ENCODE peak calls at places on chromosomes 3 and 15, in five cellular contexts. B, D, T, S and F are unnamed samples. For H3K4me1, the result is how much of the 10 kb centered on the place peaks cover.

GRCh38 chr3:78887029-78887428 is 880.8 kb downstream of the ROBO1 start:
- DNase-seq in B (no peak), D (no peak), T (no peak), S (peak), F (no peak)

GRCh38 chr15:77066961-77067690 is 3.8 kb downstream of the TSPAN3 start:
- DNase-seq in B (no peak), D (no peak), T (no peak), S (no peak), F (no peak)

GRCh38 chr3:4571690-4572334 is 78.7 kb downstream of the ITPR1 start:
- DNase-seq in B (no peak), D (no peak), T (no peak), S (no peak), F (no peak)

GRCh38 chr15:79248183-79248582 is 34.3 kb upstream of the ANKRD34C start:
- DNase-seq in B (no peak), D (no peak), T (no peak), S (no peak), F (no peak)

GRCh38 chr3:100053929-100054620 is 60.2 kb downstream of the FILIP1L start:
- DNase-seq in B (no peak), D (no peak), T (peak), S (no peak), F (no peak)

GRCh38 chr3:151864423-151865101 is 8.9 kb upstream of the SUCNR1 start:
- DNase-seq in B (no peak), D (no peak), T (no peak), S (peak), F (no peak)

GRCh38 chr3:169394316-169394715 is 269.2 kb downstream of the MECOM start:
- DNase-seq in B (no peak), D (no peak), T (no peak), S (no peak), F (no peak)

GRCh38 chr3:195543642-195544536 is 764 bp upstream of the PPP1R2 start:
- DNase-seq in B (no peak), D (no peak), T (no peak), S (no peak), F (no peak)

GRCh38 chr15:78950906-78951840 is 6.3 kb upstream of the CTSH start:
- DNase-seq in B (no peak), D (no peak), T (no peak), S (peak), F (peak)

GRCh38 chr15:57504599-57504940 is 87.1 kb upstream of the MYZAP start:
- DNase-seq in B (no peak), D (no peak), T (no peak), S (no peak), F (no peak)

GRCh38 chr3:9270704-9271103 is 21.3 kb upstream of the SRGAP3 start:
- DNase-seq in B (no peak), D (no peak), T (no peak), S (no peak), F (no peak)

GRCh38 chr3:150743508-150743907 is 19.5 kb downstream of the SIAH2 start:
- DNase-seq in B (no peak), D (no peak), T (no peak), S (no peak), F (no peak)

GRCh38 chr3:72316501-72317279 is 531.6 kb downstream of the SHQ1 start:
- DNase-seq in B (no peak), D (no peak), T (no peak), S (no peak), F (no peak)

GRCh38 chr3:37810788-37811187 is 50.9 kb upstream of the CTDSPL start:
- DNase-seq in B (no peak), D (no peak), T (no peak), S (no peak), F (no peak)

GRCh38 chr15:71844916-71845315 is 34.6 kb downstream of the NR2E3 start:
- DNase-seq in B (no peak), D (no peak), T (no peak), S (no peak), F (no peak)

GRCh38 chr15:35547775-35548364 is 1.9 kb upstream of the DPH6 start:
- DNase-seq in B (no peak), D (peak), T (no peak), S (no peak), F (no peak)

GRCh38 chr3:196694202-196694638 is 17.8 kb downstream of the CEP19 start:
- DNase-seq in B (no peak), D (no peak), T (no peak), S (peak), F (peak)

GRCh38 chr3:102460579-102460978 is 25.8 kb downstream of the ZPLD1 start:
- DNase-seq in B (no peak), D (no peak), T (no peak), S (no peak), F (no peak)

GRCh38 chr3:108970561-108970960 is 16.9 kb upstream of the GUCA1C start:
- DNase-seq in B (no peak), D (no peak), T (no peak), S (no peak), F (no peak)

GRCh38 chr3:190366145-190366544 is 21.8 kb upstream of the CLDN16 start:
- DNase-seq in B (no peak), D (no peak), T (no peak), S (no peak), F (no peak)

GRCh38 chr3:162295323-162295983 is 798.8 kb downstream of the OTOL1 start:
- DNase-seq in B (no peak), D (peak), T (no peak), S (peak), F (no peak)

GRCh38 chr3:86787091-86787490 is 203.9 kb downstream of the VGLL3 start:
- DNase-seq in B (no peak), D (no peak), T (no peak), S (peak), F (no peak)

GRCh38 chr3:31054032-31054431 is 159.6 kb upstream of the GADL1 start:
- DNase-seq in B (no peak), D (no peak), T (no peak), S (no peak), F (no peak)

GRCh38 chr15:60315878-60316277 is 81.9 kb downstream of the ANXA2 start:
- DNase-seq in B (no peak), D (no peak), T (no peak), S (no peak), F (no peak)

GRCh38 chr3:47949979-47950378 is 66.2 kb downstream of the MAP4 start:
- DNase-seq in B (no peak), D (no peak), T (no peak), S (no peak), F (no peak)

GRCh38 chr3:56775931-56776461 is 25.8 kb downstream of the ARHGEF3 start:
- DNase-seq in B (no peak), D (no peak), T (no peak), S (peak), F (no peak)

GRCh38 chr3:113241292-113242033 is 30.1 kb downstream of the BOC start:
- DNase-seq in B (no peak), D (peak), T (no peak), S (no peak), F (no peak)

DNA sequence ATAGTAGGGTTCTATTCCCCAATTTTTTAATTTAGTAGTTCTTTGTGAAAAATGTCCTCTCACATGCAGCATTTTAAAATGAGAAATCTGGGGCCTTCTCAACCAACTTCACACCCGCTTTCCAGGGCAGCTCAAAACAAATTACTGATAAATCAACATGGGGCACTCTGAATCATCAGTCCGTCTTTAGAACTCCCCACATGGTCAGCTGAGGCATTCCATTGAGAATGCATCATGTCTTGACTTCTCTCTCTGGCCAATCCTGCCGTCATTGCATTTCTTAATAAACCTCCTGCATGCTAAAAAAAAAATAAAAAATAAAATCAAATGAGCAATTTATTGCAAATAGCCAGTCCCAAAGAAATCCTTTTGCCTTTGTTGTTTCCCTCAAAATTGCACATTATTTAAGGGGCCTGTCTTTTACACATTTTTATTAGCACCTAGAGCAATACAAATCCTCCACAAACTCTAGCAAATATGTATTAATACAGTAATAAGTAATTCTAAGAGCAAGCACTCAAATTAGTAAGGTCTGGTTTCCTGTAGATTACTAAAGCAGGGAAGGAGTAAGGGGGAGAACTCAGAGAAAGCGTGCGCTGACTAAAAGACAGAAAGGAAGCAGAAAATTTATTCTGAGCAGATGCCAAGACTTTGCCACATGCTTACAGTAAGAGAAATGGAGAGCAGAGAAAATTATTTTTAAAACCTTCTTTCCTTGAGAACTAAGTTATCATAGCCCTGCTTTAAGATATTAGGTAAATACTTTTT is 175.7 kb downstream of the TNIK start:
- DNase-seq in B (no peak), D (no peak), T (no peak), S (peak), F (no peak)
- H3K4me1 ChIP-seq in B (under half), D (under half), T (under half), S (under half), F (under half)

GRCh38 chr3:39383913-39384664 is 919 bp downstream of the SLC25A38 start:
- DNase-seq in B (peak), D (peak), T (peak), S (peak), F (peak)

GRCh38 chr3:39384665-39385000 is 1.5 kb downstream of the SLC25A38 start:
- DNase-seq in B (no peak), D (no peak), T (no peak), S (no peak), F (no peak)

GRCh38 chr3:39385456-39386098 is 2.4 kb downstream of the SLC25A38 start:
- DNase-seq in B (no peak), D (no peak), T (no peak), S (no peak), F (peak)

GRCh38 chr3:39387411-39387975 is 4.3 kb downstream of the SLC25A38 start:
- DNase-seq in B (no peak), D (no peak), T (no peak), S (no peak), F (no peak)

GRCh38 chr3:39386331-39386730 is 3.2 kb downstream of the SLC25A38 start:
- DNase-seq in B (no peak), D (no peak), T (no peak), S (no peak), F (no peak)
- H3K4me1 ChIP-seq in B (under half), D (under half), T (under half), S (under half), F (half or more)

DNA sequence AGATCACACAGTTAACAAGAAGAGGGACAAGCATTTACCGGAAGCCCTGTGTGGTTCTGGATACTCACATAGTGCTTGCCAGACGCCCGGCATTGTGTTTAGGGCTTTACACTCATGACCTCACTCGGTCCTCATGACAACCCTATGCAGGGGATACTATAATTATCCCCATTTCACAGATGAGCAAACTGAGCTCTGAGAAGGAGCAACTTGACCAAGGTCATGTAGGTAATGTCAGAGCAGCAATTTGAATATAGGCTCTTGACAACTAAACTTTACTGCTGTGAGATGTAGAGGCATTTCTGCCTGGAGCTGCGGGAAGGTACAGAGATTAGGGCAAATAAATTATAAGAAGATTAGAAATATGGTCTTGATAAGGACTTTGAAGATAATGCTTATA is 70.0 kb downstream of the SAMMSON start:
- DNase-seq in B (no peak), D (no peak), T (no peak), S (no peak), F (no peak)
- H3K4me1 ChIP-seq in B (under half), D (under half), T (under half), S (under half), F (under half)

GRCh38 chr3:15342252-15342651 is 9.9 kb upstream of the SH3BP5 start:
- DNase-seq in B (no peak), D (no peak), T (no peak), S (no peak), F (no peak)

GRCh38 chr3:15339786-15340215 is 7.4 kb upstream of the SH3BP5 start:
- DNase-seq in B (no peak), D (no peak), T (no peak), S (peak), F (no peak)

GRCh38 chr3:15339001-15339400 is 6.6 kb upstream of the SH3BP5 start:
- DNase-seq in B (no peak), D (no peak), T (no peak), S (no peak), F (no peak)

GRCh38 chr3:15342945-15343344 is 10.6 kb upstream of the SH3BP5 start:
- DNase-seq in B (no peak), D (no peak), T (no peak), S (no peak), F (no peak)

DNA sequence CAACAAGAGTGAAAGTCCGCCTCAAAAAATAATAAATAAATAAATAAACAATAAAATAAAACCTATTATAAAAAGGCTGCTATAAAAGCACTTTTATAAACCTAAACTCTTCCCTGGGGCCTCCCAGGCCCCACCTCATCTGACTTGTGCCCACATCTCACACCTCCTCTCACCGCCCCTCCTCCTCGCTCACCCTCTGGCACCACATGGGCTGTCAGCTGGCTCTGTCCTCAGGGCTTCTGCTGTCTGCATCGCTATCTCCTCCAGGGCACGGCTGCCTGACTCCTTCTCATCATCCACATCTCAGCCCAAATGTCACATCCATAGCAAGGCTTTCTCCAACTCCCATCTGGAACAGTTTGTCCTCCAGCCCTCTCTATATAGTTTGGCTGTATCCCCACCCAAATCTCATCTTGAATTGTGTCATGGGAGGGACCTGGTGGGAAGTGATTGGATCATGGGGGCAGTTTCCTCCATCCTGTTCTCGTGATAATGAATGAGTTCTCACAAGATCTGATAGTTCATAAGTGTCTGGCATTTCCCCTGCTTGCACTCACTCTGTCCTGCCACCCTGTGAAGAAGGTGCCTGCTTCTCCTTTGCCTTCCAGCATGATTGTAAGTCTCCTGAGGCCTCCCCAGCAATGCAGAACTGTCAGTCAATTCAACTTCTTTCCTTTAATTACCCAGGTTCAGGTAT is 8.8 kb upstream of the SH3BP5 start:
- DNase-seq in B (no peak), D (no peak), T (no peak), S (no peak), F (no peak)
- H3K4me1 ChIP-seq in B (under half), D (under half), T (under half), S (under half), F (under half)

DNA sequence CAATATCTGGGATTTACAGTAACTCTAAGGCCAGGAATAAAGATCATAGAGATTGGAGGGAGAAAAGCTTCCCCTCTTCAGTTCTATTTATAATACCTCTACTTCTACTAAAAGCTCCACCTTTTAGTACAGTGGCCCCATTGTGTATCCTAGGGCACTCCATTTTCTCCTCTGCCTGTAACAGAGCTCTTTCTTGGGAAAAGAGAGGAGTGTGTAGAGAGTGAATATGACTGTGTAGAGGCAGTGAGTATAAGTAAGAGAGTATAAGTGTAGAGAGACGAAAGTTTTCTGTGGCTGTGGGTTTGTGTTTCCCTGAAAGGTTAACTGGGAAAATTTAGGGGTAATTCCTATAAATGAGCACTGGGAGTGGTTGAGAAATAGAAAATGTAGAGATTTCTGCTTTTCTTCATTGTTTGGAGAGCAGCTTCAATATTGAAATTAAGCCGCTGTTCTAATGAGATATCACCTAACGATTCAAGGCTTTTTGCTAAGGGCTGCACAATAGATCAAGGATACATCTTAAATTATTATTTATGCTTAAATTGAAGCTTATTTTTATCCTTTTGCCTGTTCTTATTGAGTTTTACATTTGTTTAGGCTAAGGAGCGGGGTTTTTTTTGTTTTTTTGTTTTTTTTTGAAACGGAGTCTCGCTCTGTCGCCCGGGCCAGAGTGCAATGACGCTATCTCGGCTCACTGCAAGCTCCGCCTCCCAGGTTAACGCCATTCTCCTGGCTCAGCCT is 6.8 kb downstream of the IQGAP1 start:
- DNase-seq in B (no peak), D (no peak), T (no peak), S (no peak), F (no peak)
- H3K4me1 ChIP-seq in B (half or more), D (under half), T (under half), S (under half), F (half or more)

GRCh38 chr15:97993310-97993738 is 32.8 kb downstream of the ARRDC4 start:
- DNase-seq in B (no peak), D (no peak), T (no peak), S (no peak), F (no peak)
- H3K4me1 ChIP-seq in B (under half), D (under half), T (under half), S (under half), F (under half)

GRCh38 chr3:123325766-123326256 is 123.1 kb downstream of the ADCY5 start:
- DNase-seq in B (peak), D (no peak), T (no peak), S (no peak), F (no peak)

GRCh38 chr3:123324880-123325765 is 123.4 kb downstream of the SEC22A start:
- DNase-seq in B (peak), D (no peak), T (no peak), S (no peak), F (no peak)

GRCh38 chr3:123322866-123323265 is 121.1 kb downstream of the SEC22A start:
- DNase-seq in B (peak), D (no peak), T (no peak), S (no peak), F (no peak)

GRCh38 chr3:123321806-123322205 is 120.1 kb downstream of the SEC22A start:
- DNase-seq in B (peak), D (no peak), T (no peak), S (no peak), F (no peak)

DNA sequence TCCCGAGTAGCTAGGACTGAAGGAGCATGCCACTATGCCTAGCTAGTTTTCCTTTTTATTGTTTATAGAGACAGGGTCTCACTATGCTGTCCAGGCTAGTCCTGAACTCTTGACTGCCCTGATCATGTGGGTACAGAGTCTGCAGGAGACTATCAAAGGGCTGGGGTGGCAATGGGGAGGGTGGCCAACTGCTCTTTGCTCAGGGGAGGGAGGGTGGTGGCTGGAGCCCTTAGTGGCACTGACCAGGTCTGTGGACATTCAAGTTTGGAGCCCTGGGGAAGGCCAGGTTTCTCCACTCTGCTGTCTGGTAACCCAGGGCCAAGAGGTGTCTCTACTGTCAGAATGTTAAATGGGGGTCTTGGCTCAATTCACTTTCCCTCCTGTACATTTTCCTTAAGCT is 122.0 kb downstream of the SEC22A start:
- DNase-seq in B (peak), D (no peak), T (no peak), S (no peak), F (no peak)
- H3K4me1 ChIP-seq in B (under half), D (under half), T (under half), S (under half), F (under half)

DNA sequence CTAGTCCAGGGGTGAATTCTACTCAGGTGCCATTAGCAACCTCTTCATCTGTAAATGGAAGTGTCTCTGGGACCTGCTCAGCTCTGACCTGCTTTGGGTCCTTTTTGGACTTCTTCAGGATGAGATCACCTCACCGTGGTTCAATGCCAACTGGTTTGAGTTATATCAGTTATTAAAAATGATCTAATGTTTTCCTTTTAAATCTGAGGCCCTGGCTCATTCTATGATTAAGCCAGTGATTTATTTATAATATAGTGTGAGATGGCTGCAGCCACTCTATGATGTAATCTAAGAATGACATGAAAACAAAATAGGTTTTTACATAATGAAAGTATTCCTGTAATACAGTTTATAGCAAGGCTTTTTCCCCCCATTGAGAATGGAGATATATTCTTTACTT is 79.4 kb downstream of the LPP start:
- DNase-seq in B (no peak), D (no peak), T (no peak), S (peak), F (no peak)
- H3K4me1 ChIP-seq in B (under half), D (under half), T (under half), S (under half), F (under half)